ENCODE peak calls at places on chromosome 16, in five cellular contexts. T, D, Y, S and U are unnamed samples. For H3K27me3, the result is how much of the 10 kb centered on the place peaks cover.

GRCh38 chr16:2194166-2194834 is 2.1 kb downstream of the CASKIN1 start:
- DNase-seq in T (peak), D (no peak), Y (no peak), S (no peak), U (no peak)

GRCh38 chr16:12067714-12068401 is 91.3 kb downstream of the SNX29 start:
- DNase-seq in T (peak), D (no peak), Y (peak), S (peak), U (peak)

GRCh38 chr16:75382611-75383010 is 50.7 kb downstream of the CFDP1 start:
- DNase-seq in T (no peak), D (no peak), Y (no peak), S (no peak), U (no peak)

GRCh38 chr16:88978608-88979346 is 1.8 kb upstream of the CBFA2T3 start:
- DNase-seq in T (no peak), D (no peak), Y (no peak), S (no peak), U (no peak)

GRCh38 chr16:19174478-19174877 is 6.4 kb downstream of the SYT17 start:
- DNase-seq in T (no peak), D (no peak), Y (no peak), S (no peak), U (no peak)

GRCh38 chr16:30157214-30157613 is 26.2 kb upstream of the CORO1A start:
- DNase-seq in T (no peak), D (no peak), Y (no peak), S (no peak), U (no peak)

GRCh38 chr16:1990336-1991134 is 765 bp downstream of the SYNGR3 start:
- DNase-seq in T (peak), D (peak), Y (no peak), S (peak), U (peak)

GRCh38 chr16:23235176-23235575 is 52.6 kb downstream of the SCNN1G start:
- DNase-seq in T (no peak), D (no peak), Y (no peak), S (no peak), U (no peak)

GRCh38 chr16:84179612-84180320 is 7.1 kb downstream of the TAF1C start:
- DNase-seq in T (no peak), D (no peak), Y (no peak), S (no peak), U (no peak)

GRCh38 chr16:12798846-12799245 is 4.8 kb downstream of the CPPED1 start:
- DNase-seq in T (no peak), D (no peak), Y (no peak), S (no peak), U (no peak)

GRCh38 chr16:46817961-46818360 is 13.0 kb downstream of the C16orf87 start:
- DNase-seq in T (no peak), D (no peak), Y (no peak), S (peak), U (no peak)

GRCh38 chr16:12535535-12536411 is 267.9 kb downstream of the CPPED1 start:
- DNase-seq in T (peak), D (no peak), Y (no peak), S (peak), U (no peak)

GRCh38 chr16:51651061-51651466 is 500.0 kb upstream of the SALL1 start:
- DNase-seq in T (peak), D (no peak), Y (no peak), S (peak), U (no peak)

GRCh38 chr16:4892356-4893102 is 44.4 kb downstream of the PPL start:
- DNase-seq in T (no peak), D (no peak), Y (no peak), S (no peak), U (no peak)

GRCh38 chr16:6988846-6989245 is 343.8 kb upstream of the RBFOX1 start:
- DNase-seq in T (no peak), D (no peak), Y (no peak), S (no peak), U (no peak)

GRCh38 chr16:18055411-18055916 is 281.1 kb downstream of the NPIPA8 start:
- DNase-seq in T (no peak), D (no peak), Y (no peak), S (no peak), U (no peak)

GRCh38 chr16:10876799-10877341 is at the start of gene CIITA:
- DNase-seq in T (no peak), D (peak), Y (peak), S (peak), U (peak)

GRCh38 chr16:1019934-1020305 is 38.4 kb downstream of the SOX8 start:
- DNase-seq in T (no peak), D (no peak), Y (no peak), S (no peak), U (no peak)

GRCh38 chr16:85015481-85016177 is 4.3 kb upstream of the ZDHHC7 start:
- DNase-seq in T (no peak), D (no peak), Y (no peak), S (no peak), U (no peak)

GRCh38 chr16:20866161-20866772 is 33.9 kb downstream of the DCUN1D3 start:
- DNase-seq in T (peak), D (no peak), Y (no peak), S (no peak), U (peak)

GRCh38 chr16:71354156-71354555 is 4.4 kb upstream of the CALB2 start:
- DNase-seq in T (no peak), D (no peak), Y (no peak), S (no peak), U (no peak)

GRCh38 chr16:31253642-31254045 is 6.1 kb upstream of the ITGAM start:
- DNase-seq in T (no peak), D (peak), Y (peak), S (no peak), U (no peak)

GRCh38 chr16:23504076-23504452 is 6.2 kb downstream of the GGA2 start:
- DNase-seq in T (no peak), D (peak), Y (peak), S (no peak), U (no peak)

GRCh38 chr16:15653227-15653626 is 3.2 kb downstream of the NDE1 start:
- DNase-seq in T (no peak), D (no peak), Y (no peak), S (no peak), U (no peak)

GRCh38 chr16:63876096-63876495 is 1245.8 kb downstream of the CDH11 start:
- DNase-seq in T (no peak), D (no peak), Y (no peak), S (no peak), U (no peak)

GRCh38 chr16:53061701-53062159 is 6.9 kb downstream of the CHD9 start:
- DNase-seq in T (no peak), D (peak), Y (peak), S (no peak), U (no peak)

GRCh38 chr16:27549857-27550581 is at the start of the genes GTF3C1 and KATNIP:
- DNase-seq in T (peak), D (peak), Y (peak), S (peak), U (peak)

GRCh38 chr16:88957887-88958577 is 19.0 kb downstream of the CBFA2T3 start:
- DNase-seq in T (no peak), D (peak), Y (no peak), S (no peak), U (no peak)

GRCh38 chr16:11692171-11692570 is 23.9 kb downstream of the SNN start:
- DNase-seq in T (no peak), D (no peak), Y (no peak), S (no peak), U (no peak)

GRCh38 chr16:84467256-84467655 is 37.2 kb downstream of the MEAK7 start:
- DNase-seq in T (no peak), D (no peak), Y (no peak), S (no peak), U (no peak)

GRCh38 chr16:30088832-30089624 is 2.7 kb downstream of the TBX6 start:
- DNase-seq in T (no peak), D (no peak), Y (no peak), S (no peak), U (no peak)

GRCh38 chr16:3880623-3881498 is at the start of gene CREBBP:
- DNase-seq in T (peak), D (peak), Y (peak), S (peak), U (peak)

GRCh38 chr16:27639588-27640276 is 89.8 kb downstream of the KATNIP start:
- DNase-seq in T (peak), D (no peak), Y (no peak), S (peak), U (no peak)

GRCh38 chr16:13863075-13863765 is 56.7 kb upstream of the ERCC4 start:
- DNase-seq in T (no peak), D (no peak), Y (no peak), S (no peak), U (no peak)

GRCh38 chr16:71883849-71884638 is at the start of gene ZNF821:
- DNase-seq in T (peak), D (peak), Y (peak), S (peak), U (peak)

GRCh38 chr16:68981971-68982370 is 123.5 kb upstream of the HAS3 start:
- DNase-seq in T (no peak), D (no peak), Y (no peak), S (no peak), U (no peak)

GRCh38 chr16:46991729-46992704 is 18.5 kb upstream of the DNAJA2 start:
- DNase-seq in T (no peak), D (no peak), Y (no peak), S (no peak), U (no peak)

GRCh38 chr16:58466396-58466795 is 33.5 kb upstream of the NDRG4 start:
- DNase-seq in T (no peak), D (no peak), Y (no peak), S (no peak), U (no peak)
- H3K27me3 ChIP-seq in T (half or more), D (half or more), Y (under half), S (half or more), U (under half)

GRCh38 chr16:57484515-57485005 is 1.7 kb downstream of the DOK4 start:
- DNase-seq in T (no peak), D (no peak), Y (no peak), S (no peak), U (no peak)
- TF ChIP-seq CTCF in T (no peak), D (no peak), Y (no peak), S (no peak), U (no peak)

GRCh38 chr16:86189934-86190333 is 291.0 kb downstream of the IRF8 start:
- DNase-seq in T (no peak), D (no peak), Y (no peak), S (no peak), U (no peak)

GRCh38 chr16:86196687-86197391 is 297.9 kb downstream of the IRF8 start:
- DNase-seq in T (no peak), D (no peak), Y (no peak), S (no peak), U (no peak)

GRCh38 chr16:86195863-86196630 is 297.1 kb downstream of the IRF8 start:
- DNase-seq in T (peak), D (no peak), Y (no peak), S (peak), U (no peak)

GRCh38 chr16:86193528-86194193 is 294.7 kb downstream of the IRF8 start:
- DNase-seq in T (no peak), D (no peak), Y (no peak), S (no peak), U (no peak)

DNA sequence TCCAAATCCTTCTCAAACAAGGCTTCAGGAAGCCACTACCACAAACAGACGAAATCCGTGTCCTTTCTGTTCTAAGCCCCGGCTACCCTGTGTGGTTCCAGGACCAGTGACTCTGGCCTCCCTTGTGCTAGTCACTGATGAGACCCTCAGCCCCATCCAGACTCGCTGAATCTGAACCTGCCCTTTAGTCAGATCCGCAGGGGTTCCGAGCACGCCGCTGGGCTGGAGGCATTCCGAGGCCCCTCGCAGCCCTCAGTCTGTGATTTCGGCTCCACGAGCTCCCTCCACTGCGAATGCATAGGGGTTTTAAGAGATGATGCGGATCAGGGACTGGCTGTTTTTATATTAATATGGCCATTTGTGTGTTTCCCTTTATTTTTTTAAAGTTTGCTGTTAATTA is 292.7 kb downstream of the IRF8 start:
- DNase-seq in T (no peak), D (no peak), Y (no peak), S (no peak), U (no peak)
- H3K27me3 ChIP-seq in T (under half), D (under half), Y (under half), S (under half), U (under half)

DNA sequence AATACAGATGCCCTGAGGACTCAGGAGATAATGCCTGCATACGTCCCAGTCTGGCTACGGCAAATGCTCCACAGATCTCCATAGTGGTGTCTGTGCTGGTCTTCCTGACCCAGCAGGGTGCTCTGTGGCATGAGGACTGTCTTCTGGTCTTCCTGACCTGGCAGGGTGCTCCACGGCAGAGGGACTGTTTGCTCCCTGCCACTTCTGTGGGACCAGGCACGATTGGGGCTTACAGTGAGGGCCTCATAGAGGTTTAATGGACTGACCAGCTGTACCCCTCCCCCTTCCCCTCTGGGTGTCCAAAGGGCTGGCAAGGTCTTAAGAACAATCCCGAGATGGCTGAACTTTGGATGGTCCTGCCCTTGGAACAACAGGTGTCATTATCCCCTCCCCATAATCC is 123.1 kb downstream of the C16orf78 start:
- DNase-seq in T (no peak), D (no peak), Y (no peak), S (no peak), U (peak)
- TF ChIP-seq CTCF in T (no peak), D (no peak), Y (no peak), S (no peak), U (no peak)

GRCh38 chr16:62638964-62639861 is 603.0 kb upstream of the CDH8 start:
- DNase-seq in T (no peak), D (no peak), Y (no peak), S (no peak), U (no peak)

GRCh38 chr16:62639890-62640289 is 603.7 kb upstream of the CDH8 start:
- DNase-seq in T (no peak), D (no peak), Y (no peak), S (no peak), U (no peak)

GRCh38 chr16:62648256-62648655 is 612.0 kb upstream of the CDH8 start:
- DNase-seq in T (no peak), D (no peak), Y (no peak), S (no peak), U (no peak)

GRCh38 chr16:62642677-62643076 is 606.4 kb upstream of the CDH8 start:
- DNase-seq in T (no peak), D (no peak), Y (no peak), S (no peak), U (no peak)

GRCh38 chr16:62644030-62644812 is 608.0 kb upstream of the CDH8 start:
- DNase-seq in T (no peak), D (no peak), Y (no peak), S (no peak), U (no peak)
- H3K27me3 ChIP-seq in T (under half), D (under half), Y (under half), S (under half), U (under half)